ENCODE peak calls at places on chromosomes 11 and 22, in five cellular contexts. H, U, B, V and S are unnamed samples.
A peak's percentile ranks its signal among the peaks of the same experiment; 100 is the strongest.

GRCh38 chr11:95991545-95991944 is 67.6 kb upstream of the MTMR2 start:
- DNase-seq in H (peak; percentile 80), U (peak; percentile 41), B (no peak), V (no peak), S (no peak)

GRCh38 chr22:33888821-33889220 is 31.5 kb downstream of the LARGE1 start:
- DNase-seq in U (no peak), B (no peak), V (no peak), H (no peak), S (no peak)

GRCh38 chr11:16002942-16003341 is 353.4 kb downstream of the SOX6 start:
- DNase-seq in B (no peak), H (no peak), U (no peak), V (no peak), S (no peak)

GRCh38 chr11:94402355-94402754 is 1.1 kb upstream of the GPR83 start:
- DNase-seq in V (no peak), B (no peak), H (no peak), U (no peak), S (no peak)

GRCh38 chr11:95565692-95566091 is 223.9 kb downstream of the FAM76B start:
- DNase-seq in V (no peak), U (no peak), B (no peak), H (no peak), S (no peak)

GRCh38 chr22:40534379-40535188 is 101.9 kb downstream of the MRTFA start:
- DNase-seq in H (no peak), V (peak; percentile 23), B (no peak), U (no peak), S (peak; percentile 71)

GRCh38 chr22:42792909-42793847 is 63.9 kb downstream of the ARFGAP3 start:
- DNase-seq in U (no peak), V (no peak), H (no peak), B (no peak), S (no peak)

GRCh38 chr11:128579790-128580504 is 7.4 kb downstream of the ETS1 start:
- DNase-seq in V (no peak), B (no peak), H (no peak), U (no peak), S (peak; percentile 49)

GRCh38 chr11:10164621-10165020 is 129.4 kb downstream of the SBF2 start:
- DNase-seq in V (no peak), U (no peak), H (no peak), B (no peak), S (no peak)

GRCh38 chr11:68308068-68308467 is 4.3 kb upstream of the LRP5 start:
- DNase-seq in H (no peak), U (no peak), B (no peak), V (no peak), S (no peak)

GRCh38 chr11:111297696-111298095 is 650 bp upstream of the POU2AF3 start:
- DNase-seq in U (no peak), V (no peak), B (no peak), H (no peak), S (no peak)

GRCh38 chr22:37752189-37753061 is 55.3 kb upstream of the GCAT start:
- DNase-seq in H (peak; percentile 61), V (no peak), B (peak; percentile 28), U (peak; percentile 64), S (peak; percentile 98)

GRCh38 chr11:72721689-72722049 is 30.5 kb downstream of the ARAP1 start:
- DNase-seq in H (no peak), V (peak; percentile 41), U (no peak), B (no peak), S (no peak)

GRCh38 chr22:31046591-31047226 is 34.4 kb upstream of the SMTN start:
- DNase-seq in U (no peak), H (no peak), V (no peak), B (no peak), S (no peak)

GRCh38 chr22:47465809-47466208 is 703.4 kb downstream of the TBC1D22A start:
- DNase-seq in H (no peak), B (no peak), U (no peak), V (no peak), S (no peak)

GRCh38 chr11:95307310-95307709 is 76.3 kb upstream of the SESN3 start:
- DNase-seq in V (no peak), B (no peak), U (no peak), H (no peak), S (no peak)

GRCh38 chr11:68204402-68204801 is 8.7 kb downstream of the KMT5B start:
- DNase-seq in H (no peak), U (no peak), B (no peak), V (no peak), S (no peak)

GRCh38 chr11:126311464-126312291 is 7.8 kb downstream of the DCPS start:
- DNase-seq in H (no peak), V (no peak), B (no peak), U (no peak), S (no peak)

GRCh38 chr11:126339073-126339865 is 16.2 kb upstream of the ST3GAL4 start:
- DNase-seq in U (no peak), V (no peak), H (no peak), B (no peak), S (no peak)